ENCODE peak calls at places on chromosomes 16 and 17, in six cellular contexts. N is central memory CD4-positive, alpha-beta T cell; M is left kidney; G is RPMI8226; Q is stimulated activated CD4-positive, alpha-beta T cell treated with anti-CD3 and anti-CD28 coated beads, Interleukin-2, amount 100 ng/mL, for 48 hours; E is activated T-cell treated with anti-CD3 and anti-CD28 coated beads for 1 hour. Y is an unnamed sample.

GRCh38 chr17:1073241-1073962 is 76.5 kb downstream of the TIMM22 start:
- DNase-seq in N (no peak), M (no peak), G (no peak), Q (no peak), E (no peak), Y (peak; percentile 82)

GRCh38 chr17:75516619-75517276 is 420 bp downstream of the TSEN54 start:
- DNase-seq in N (no peak), M (peak; percentile 81), G (peak; percentile 55), Q (no peak), E (peak; percentile 20), Y (no peak)

GRCh38 chr16:83143788-83144187 is 517.0 kb downstream of the CDH13 start:
- DNase-seq in N (no peak), M (peak; percentile 29), G (no peak), Q (no peak), E (no peak), Y (no peak)

GRCh38 chr16:47463771-47464624 is 2.9 kb downstream of the PHKB start:
- DNase-seq in N (no peak), M (no peak), G (no peak), Q (no peak), E (no peak), Y (no peak)

GRCh38 chr17:79680381-79680780 is 50.4 kb upstream of the ENPP7 start:
- DNase-seq in N (no peak), M (peak; percentile 78), G (no peak), Q (no peak), E (no peak), Y (no peak)

GRCh38 chr16:85412911-85413520 is 200.1 kb upstream of the GSE1 start:
- DNase-seq in N (no peak), M (no peak), G (no peak), Q (no peak), E (no peak), Y (peak; percentile 84)

GRCh38 chr17:44569459-44569858 is 12.2 kb downstream of the FZD2 start:
- DNase-seq in N (no peak), M (no peak), G (no peak), Q (no peak), E (no peak), Y (no peak)

GRCh38 chr17:75499313-75500022 is 15.9 kb downstream of the CASKIN2 start:
- DNase-seq in N (no peak), M (peak; percentile 79), G (no peak), Q (no peak), E (no peak), Y (no peak)

GRCh38 chr17:7042507-7043194 is 1.2 kb downstream of the SLC16A11 start:
- DNase-seq in N (peak; percentile 36), M (peak; percentile 63), G (no peak), Q (peak; percentile 52), E (no peak), Y (no peak)

GRCh38 chr17:50185724-50186545 is 15.5 kb downstream of the COL1A1 start:
- DNase-seq in N (no peak), M (no peak), G (no peak), Q (no peak), E (no peak), Y (no peak)

GRCh38 chr16:10964891-10965326 is 20.5 kb downstream of the CLEC16A start:
- DNase-seq in N (peak; percentile 78), M (no peak), G (no peak), Q (peak; percentile 54), E (peak; percentile 33), Y (no peak)

GRCh38 chr17:59167571-59168001 is 12.0 kb downstream of the PRR11 start:
- DNase-seq in N (no peak), M (no peak), G (no peak), Q (no peak), E (no peak), Y (no peak)

GRCh38 chr16:16992986-16993783 is 477.6 kb downstream of the XYLT1 start:
- DNase-seq in N (peak; percentile 20), M (peak; percentile 84), G (no peak), Q (no peak), E (no peak), Y (no peak)

GRCh38 chr17:76000016-76000754 is 470 bp upstream of the CDK3 start:
- DNase-seq in N (peak; percentile 47), M (peak; percentile 64), G (peak; percentile 68), Q (peak; percentile 76), E (peak; percentile 63), Y (no peak)